ENCODE peak calls at places on chromosomes 3 and 15, in eight cellular contexts. D is BJ; K is CD8-positive, alpha-beta T cell; W is sigmoid colon; G is heart left ventricle; C is heart right ventricle; Y is RWPE2; M is prostate gland. R is an unnamed sample. For H3K27me3, the result is how much of the 10 kb centered on the place peaks cover.

GRCh38 chr3:74465652-74466415 is 148.6 kb downstream of the CNTN3 start:
- DNase-seq in D (no peak), K (no peak), W (no peak), G (no peak), C (no peak), Y (no peak), M (no peak), R (no peak)

GRCh38 chr3:140219923-140220452 is 285.0 kb downstream of the CLSTN2 start:
- DNase-seq in D (no peak), K (no peak), W (no peak), G (no peak), C (no peak), Y (no peak), M (no peak), R (no peak)

GRCh38 chr3:32401541-32402052 is 9.9 kb downstream of the CMTM7 start:
- DNase-seq in D (no peak), K (no peak), W (peak), G (peak), C (peak), Y (no peak), M (peak), R (peak)

GRCh38 chr3:11140054-11140712 is 14.1 kb upstream of the HRH1 start:
- DNase-seq in D (no peak), K (no peak), W (no peak), G (peak), C (no peak), Y (no peak), M (peak), R (peak)

GRCh38 chr15:99017322-99017701 is 9.7 kb upstream of the PGPEP1L start:
- DNase-seq in D (no peak), K (no peak), W (no peak), G (no peak), C (no peak), Y (no peak), M (no peak), R (no peak)

GRCh38 chr3:157837341-157837740 is 268.9 kb downstream of the SHOX2 start:
- DNase-seq in D (no peak), K (no peak), W (no peak), G (no peak), C (no peak), Y (no peak), M (no peak), R (no peak)

GRCh38 chr3:45182915-45183881 is 37.0 kb upstream of the CDCP1 start:
- DNase-seq in D (no peak), K (no peak), W (no peak), G (no peak), C (no peak), Y (peak), M (peak), R (peak)

GRCh38 chr15:25743909-25744275 is 119.2 kb downstream of the ATP10A start:
- DNase-seq in D (no peak), K (no peak), W (peak), G (no peak), C (no peak), Y (no peak), M (no peak), R (no peak)

GRCh38 chr15:85837011-85837433 is 42.3 kb upstream of the KLHL25 start:
- DNase-seq in D (no peak), K (no peak), W (no peak), G (no peak), C (no peak), Y (no peak), M (peak), R (peak)

GRCh38 chr15:64586259-64586658 is 125.9 kb downstream of the ZNF609 start:
- DNase-seq in D (no peak), K (no peak), W (no peak), G (no peak), C (no peak), Y (peak), M (no peak), R (no peak)

GRCh38 chr3:37768107-37768809 is 93.4 kb upstream of the CTDSPL start:
- DNase-seq in D (no peak), K (no peak), W (no peak), G (no peak), C (no peak), Y (no peak), M (no peak), R (peak)

GRCh38 chr15:52523192-52523591 is 5.5 kb downstream of the MYO5A start:
- DNase-seq in D (peak), K (no peak), W (no peak), G (no peak), C (no peak), Y (no peak), M (no peak), R (no peak)

GRCh38 chr15:100986158-100986896 is 67.2 kb downstream of the LRRK1 start:
- DNase-seq in D (no peak), K (no peak), W (no peak), G (no peak), C (no peak), Y (no peak), M (no peak), R (peak)

GRCh38 chr15:85800460-85801123 is 5.9 kb upstream of the KLHL25 start:
- DNase-seq in D (no peak), K (no peak), W (peak), G (peak), C (peak), Y (no peak), M (peak), R (peak)

GRCh38 chr15:25728816-25729215 is 134.3 kb downstream of the ATP10A start:
- DNase-seq in D (no peak), K (no peak), W (peak), G (no peak), C (no peak), Y (no peak), M (no peak), R (no peak)

GRCh38 chr3:53843195-53844177 is 2.7 kb downstream of the CHDH start:
- DNase-seq in D (no peak), K (no peak), W (no peak), G (no peak), C (no peak), Y (no peak), M (no peak), R (peak)

GRCh38 chr3:23108651-23109050 is 94.5 kb upstream of the UBE2E2 start:
- DNase-seq in D (no peak), K (no peak), W (no peak), G (no peak), C (no peak), Y (no peak), M (no peak), R (no peak)

GRCh38 chr15:96869122-96869521 is 538.6 kb downstream of the NR2F2 start:
- DNase-seq in D (no peak), K (no peak), W (no peak), G (no peak), C (no peak), Y (no peak), M (no peak), R (no peak)

GRCh38 chr3:171695476-171695875 is 114.8 kb downstream of the PLD1 start:
- DNase-seq in D (no peak), K (no peak), W (no peak), G (no peak), C (no peak), Y (no peak), M (no peak), R (no peak)

GRCh38 chr15:58179741-58180381 is 41.7 kb downstream of the AQP9 start:
- DNase-seq in D (no peak), K (no peak), W (no peak), G (no peak), C (no peak), Y (no peak), M (no peak), R (no peak)

GRCh38 chr15:31396881-31397560 is 70.4 kb downstream of the KLF13 start:
- DNase-seq in D (peak), K (no peak), W (peak), G (peak), C (peak), Y (peak), M (peak), R (peak)
- TF ChIP-seq CTCF in D (no peak), K (no peak), W (no peak), G (no peak), C (peak), Y (peak), M (no peak), R (no peak)

GRCh38 chr15:33314115-33314514 is 3.3 kb downstream of the RYR3 start:
- DNase-seq in D (no peak), K (no peak), W (no peak), G (no peak), C (no peak), Y (no peak), M (no peak), R (no peak)
- H3K27me3 ChIP-seq in D (under half), K (under half), W (under half), G (under half), C (under half), Y (half or more), M (under half), R (under half)

GRCh38 chr3:14127516-14128161 is 2.8 kb downstream of the TMEM43 start:
- DNase-seq in D (no peak), K (no peak), W (no peak), G (no peak), C (no peak), Y (no peak), M (no peak), R (no peak)
- TF ChIP-seq CTCF in D (no peak), K (no peak), W (no peak), G (no peak), C (no peak), Y (no peak), M (no peak), R (no peak)

DNA sequence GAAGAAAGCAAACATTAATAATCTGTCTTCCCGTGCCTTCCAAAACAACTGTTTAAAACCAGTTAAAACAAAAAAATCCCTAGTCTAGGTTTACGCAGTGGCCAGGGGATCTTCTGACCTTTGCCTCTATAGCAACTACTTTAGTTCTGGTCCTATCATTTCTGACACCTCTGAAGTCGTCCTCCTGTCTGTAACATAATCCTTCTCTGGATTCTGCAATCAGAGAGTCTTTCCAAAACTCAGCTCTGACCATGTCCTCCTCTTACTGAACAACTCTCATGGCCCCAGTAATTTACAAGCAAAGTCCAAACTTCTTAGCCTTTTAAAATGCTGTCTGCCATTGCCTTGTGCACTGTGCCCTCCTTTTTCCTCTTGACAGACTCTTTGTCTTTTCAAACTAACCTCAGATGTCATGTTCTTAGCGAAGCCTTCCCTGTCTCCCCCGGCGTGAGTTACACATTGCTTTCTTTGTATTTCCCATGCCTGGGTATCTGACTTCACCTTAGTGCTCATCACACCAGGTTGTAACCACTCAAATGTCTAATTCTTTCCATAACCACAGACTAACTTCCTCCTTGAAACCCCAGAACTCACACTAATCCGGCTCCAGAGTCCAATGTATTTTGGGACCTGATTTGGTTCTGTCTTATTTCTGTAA is 105.2 kb upstream of the BNIP2 start:
- DNase-seq in D (no peak), K (no peak), W (no peak), G (no peak), C (no peak), Y (no peak), M (no peak), R (no peak)
- H3K27me3 ChIP-seq in D (under half), K (under half), W (under half), G (under half), C (under half), Y (under half), M (under half), R (under half)

GRCh38 chr3:123492188-123492587 is 43.3 kb upstream of the ADCY5 start:
- DNase-seq in D (no peak), K (no peak), W (no peak), G (no peak), C (no peak), Y (no peak), M (no peak), R (no peak)

GRCh38 chr3:123489400-123490004 is 40.6 kb upstream of the ADCY5 start:
- DNase-seq in D (peak), K (no peak), W (peak), G (peak), C (peak), Y (no peak), M (peak), R (peak)

GRCh38 chr3:123488641-123489347 is 39.9 kb upstream of the ADCY5 start:
- DNase-seq in D (no peak), K (no peak), W (no peak), G (no peak), C (no peak), Y (no peak), M (no peak), R (no peak)

GRCh38 chr3:123498761-123499160 is 49.9 kb upstream of the ADCY5 start:
- DNase-seq in D (no peak), K (no peak), W (no peak), G (no peak), C (no peak), Y (no peak), M (no peak), R (no peak)

DNA sequence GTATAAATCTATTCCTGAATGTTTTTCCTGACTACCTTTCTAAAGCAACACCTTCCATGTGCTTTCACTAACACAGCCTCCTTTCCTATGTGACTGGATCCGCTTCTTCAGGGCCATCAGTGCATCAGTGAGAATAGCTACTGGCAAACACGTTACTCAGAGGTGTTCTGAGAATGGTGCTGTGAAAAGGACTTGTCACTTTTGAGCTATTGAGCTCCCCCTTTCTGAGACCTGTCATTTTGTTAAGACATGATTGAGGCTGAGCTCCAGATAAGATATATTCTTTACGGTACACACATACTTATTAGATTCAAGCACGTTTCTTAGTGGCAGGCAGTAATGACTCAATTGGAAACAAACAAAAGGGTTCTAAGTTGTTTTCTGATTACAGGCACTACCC is 45.0 kb upstream of the ADCY5 start:
- DNase-seq in D (no peak), K (no peak), W (no peak), G (no peak), C (no peak), Y (no peak), M (no peak), R (no peak)
- TF ChIP-seq CTCF in D (no peak), K (no peak), W (no peak), G (no peak), C (no peak), Y (no peak), M (no peak), R (no peak)

GRCh38 chr15:51093488-51093864 is 1.2 kb downstream of the TNFAIP8L3 start:
- DNase-seq in D (no peak), K (no peak), W (no peak), G (no peak), C (no peak), Y (no peak), M (no peak), R (no peak)
- H3K27me3 ChIP-seq in D (under half), K (under half), W (under half), G (under half), C (under half), Y (under half), M (under half), R (under half)

DNA sequence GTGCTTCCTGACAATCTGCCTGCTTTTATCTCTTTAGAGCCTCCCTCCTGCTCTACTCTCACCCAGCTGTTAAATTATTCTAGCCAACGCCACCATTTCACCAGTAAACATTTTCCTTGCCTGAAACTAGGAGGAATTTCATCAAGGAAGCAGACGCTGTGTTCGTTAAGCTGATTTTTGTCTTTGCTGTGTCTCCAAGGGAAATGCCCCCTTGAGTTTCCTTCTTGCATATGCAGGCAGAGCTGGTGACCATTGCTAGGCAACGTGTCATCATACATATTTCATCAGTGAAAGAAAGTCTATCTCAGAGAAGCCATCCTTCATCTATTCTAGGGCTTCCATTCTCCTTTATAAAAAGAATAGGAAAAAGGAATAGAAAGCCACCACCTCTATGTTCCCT is 87.0 kb upstream of the ST8SIA2 start:
- DNase-seq in D (no peak), K (no peak), W (no peak), G (no peak), C (no peak), Y (no peak), M (no peak), R (no peak)
- TF ChIP-seq CTCF in D (no peak), K (no peak), W (no peak), G (no peak), C (peak), Y (no peak), M (no peak), R (no peak)

GRCh38 chr3:188060436-188060835 is 93.5 kb upstream of the LPP start:
- DNase-seq in D (no peak), K (no peak), W (no peak), G (no peak), C (no peak), Y (no peak), M (no peak), R (no peak)
- H3K27me3 ChIP-seq in D (under half), K (under half), W (under half), G (under half), C (under half), Y (under half), M (under half), R (under half)

GRCh38 chr3:123110953-123111615 is 44.3 kb downstream of the PDIA5 start:
- DNase-seq in D (no peak), K (no peak), W (no peak), G (no peak), C (no peak), Y (no peak), M (no peak), R (no peak)
- TF ChIP-seq CTCF in D (no peak), K (no peak), W (no peak), G (no peak), C (no peak), Y (no peak), M (no peak), R (no peak)

DNA sequence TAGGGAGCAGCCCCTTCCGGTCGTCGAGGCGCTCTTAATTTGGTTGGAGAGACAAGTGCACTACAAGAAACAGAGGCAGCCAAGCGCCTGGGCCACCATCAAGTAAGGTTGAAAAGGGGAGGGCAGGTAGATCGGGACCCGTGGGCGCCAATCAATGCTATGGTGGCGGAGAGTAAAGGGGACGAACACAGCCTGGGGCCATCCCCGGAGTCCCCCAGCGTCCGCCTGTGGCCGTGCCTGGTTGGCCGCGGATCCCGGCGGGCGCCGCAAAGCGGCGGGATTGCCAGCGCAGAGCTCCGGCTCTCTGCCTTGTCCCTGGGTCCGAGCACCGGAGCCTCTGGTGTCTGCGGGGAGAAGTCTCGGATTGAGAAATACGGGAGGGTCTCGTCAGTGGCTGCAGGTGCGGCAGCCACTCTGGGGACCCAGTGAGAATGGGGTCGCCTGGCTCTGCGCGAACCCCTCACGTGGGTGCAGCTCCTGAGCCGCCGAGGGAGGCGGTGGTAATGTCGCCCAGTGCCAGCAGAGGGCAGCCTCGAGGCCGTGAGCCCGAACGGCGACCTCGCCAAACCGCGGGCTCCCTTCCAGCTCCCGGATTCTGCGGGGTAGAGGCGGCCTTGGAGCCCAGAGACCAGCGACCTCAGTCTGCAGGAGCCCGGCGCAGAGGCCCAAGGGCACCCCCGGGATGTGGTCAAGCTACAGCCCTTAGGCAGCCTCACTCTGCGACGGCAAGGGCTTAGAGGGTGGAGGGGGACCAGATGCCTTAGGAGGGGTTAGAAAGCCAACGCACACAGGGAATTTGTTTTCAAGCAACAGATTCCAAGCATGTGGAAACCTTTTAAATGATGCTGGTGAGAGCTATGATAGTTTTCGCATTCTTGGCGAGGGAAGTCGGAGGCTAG is 10.8 kb downstream of the FOXL2 start:
- DNase-seq in D (no peak), K (peak), W (peak), G (peak), C (peak), Y (no peak), M (peak), R (peak)
- H3K27me3 ChIP-seq in D (half or more), K (under half), W (half or more), G (half or more), C (half or more), Y (half or more), M (under half), R (half or more)

R was measured in colonic mucosa.